ENCODE peak calls at places on chromosomes 16 and 17, in five cellular contexts. One of them, this sample, is unnamed.

GRCh38 chr16:11312718-11313492 is 31.8 kb upstream of the PRM1 start:
- DNase-seq in HepG2: peak
- DNase-seq in K562: peak
- DNase-seq in H1: no peak
- DNase-seq in GM12878: no peak
- DNase-seq in this sample: peak

GRCh38 chr17:45895304-45895968 is 1.1 kb downstream of the MAPT start:
- DNase-seq in H1: peak
- DNase-seq in HepG2: no peak
- DNase-seq in GM12878: no peak
- DNase-seq in K562: no peak
- DNase-seq in this sample: no peak

GRCh38 chr16:27242868-27243590 is 25.5 kb downstream of the NSMCE1 start:
- DNase-seq in K562: peak
- DNase-seq in GM12878: peak
- DNase-seq in HepG2: peak
- DNase-seq in H1: no peak
- DNase-seq in this sample: no peak

GRCh38 chr17:10618202-10618635 is 38.9 kb downstream of the MYH3 start:
- DNase-seq in H1: peak
- DNase-seq in GM12878: no peak
- DNase-seq in HepG2: peak
- DNase-seq in K562: peak
- DNase-seq in this sample: peak

GRCh38 chr17:1072551-1072961 is 75.6 kb downstream of the TIMM22 start:
- DNase-seq in GM12878: no peak
- DNase-seq in HepG2: no peak
- DNase-seq in H1: no peak
- DNase-seq in K562: no peak
- DNase-seq in this sample: no peak

GRCh38 chr17:73343168-73343634 is 31.4 kb upstream of the CDC42EP4 start:
- DNase-seq in GM12878: no peak
- DNase-seq in K562: peak
- DNase-seq in HepG2: no peak
- DNase-seq in H1: peak
- DNase-seq in this sample: no peak

GRCh38 chr17:56979091-56979480 is 1.2 kb downstream of the SCPEP1 start:
- DNase-seq in GM12878: no peak
- DNase-seq in HepG2: no peak
- DNase-seq in H1: no peak
- DNase-seq in K562: peak
- DNase-seq in this sample: no peak

GRCh38 chr17:7478276-7479138 is 924 bp downstream of the ZBTB4 start:
- DNase-seq in HepG2: no peak
- DNase-seq in K562: peak
- DNase-seq in H1: peak
- DNase-seq in GM12878: no peak
- DNase-seq in this sample: no peak

GRCh38 chr16:81902025-81902424 is 109.2 kb downstream of the SDR42E1 start:
- DNase-seq in H1: no peak
- DNase-seq in HepG2: peak
- DNase-seq in GM12878: no peak
- DNase-seq in K562: no peak
- DNase-seq in this sample: no peak

GRCh38 chr17:65092262-65092661 is 35.7 kb upstream of the GNA13 start:
- DNase-seq in K562: no peak
- DNase-seq in H1: no peak
- DNase-seq in HepG2: no peak
- DNase-seq in GM12878: no peak
- DNase-seq in this sample: no peak

GRCh38 chr17:79009397-79010303 is at the start of gene CANT1:
- DNase-seq in H1: peak
- DNase-seq in K562: peak
- DNase-seq in HepG2: peak
- DNase-seq in GM12878: peak
- DNase-seq in this sample: peak
- TF ChIP-seq SRF in H1: no peak
- TF ChIP-seq SRF in K562: no peak
- TF ChIP-seq SRF in HepG2: no peak
- TF ChIP-seq SRF in GM12878: no peak
- TF ChIP-seq SRF in this sample: no peak

GRCh38 chr17:60514053-60514452 is 12.0 kb downstream of the APPBP2 start:
- DNase-seq in K562: no peak
- DNase-seq in H1: peak
- DNase-seq in GM12878: no peak
- DNase-seq in HepG2: peak
- DNase-seq in this sample: no peak
- TF ChIP-seq SRF in K562: no peak
- TF ChIP-seq SRF in H1: no peak
- TF ChIP-seq SRF in GM12878: no peak
- TF ChIP-seq SRF in HepG2: no peak
- TF ChIP-seq SRF in this sample: no peak

DNA sequence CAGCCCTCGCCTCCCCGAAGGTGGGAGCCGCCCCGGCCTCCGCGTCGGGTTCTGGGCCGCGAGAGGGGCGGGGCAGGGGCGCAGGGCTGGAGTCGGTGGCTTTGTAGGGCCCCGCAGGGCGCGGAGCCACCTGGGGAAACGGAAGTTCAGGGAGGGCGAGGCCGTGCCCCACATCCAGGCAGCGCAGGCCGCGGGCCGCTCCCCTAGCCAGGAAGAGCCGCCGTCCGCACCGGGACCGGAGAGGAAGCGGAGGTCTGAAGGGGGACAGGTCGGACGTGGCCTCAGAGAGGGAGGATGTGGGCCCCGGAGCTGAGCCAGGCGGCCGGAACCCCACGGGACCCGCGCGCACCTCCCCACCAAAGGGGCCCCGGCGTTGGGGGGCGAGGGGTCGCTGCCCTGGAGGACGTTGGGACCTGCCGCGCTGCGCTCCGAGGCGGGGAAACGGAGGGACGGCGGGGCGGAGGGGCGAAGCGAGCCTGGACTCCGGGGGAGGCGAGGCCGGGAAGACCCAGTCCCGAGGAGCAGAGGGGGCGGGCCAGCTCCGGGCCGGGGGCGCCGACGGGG is 482 bp upstream of the SLC16A3 start:
- DNase-seq in K562: no peak
- DNase-seq in H1: peak
- DNase-seq in GM12878: no peak
- DNase-seq in HepG2: no peak
- DNase-seq in this sample: no peak
- TF ChIP-seq SRF in K562: no peak
- TF ChIP-seq SRF in H1: no peak
- TF ChIP-seq SRF in GM12878: no peak
- TF ChIP-seq SRF in HepG2: no peak
- TF ChIP-seq SRF in this sample: no peak

GRCh38 chr16:87233928-87234327 is 83.3 kb downstream of the C16orf95 start:
- DNase-seq in HepG2: peak
- DNase-seq in K562: peak
- DNase-seq in GM12878: no peak
- DNase-seq in H1: no peak
- DNase-seq in this sample: no peak
- TF ChIP-seq SRF in HepG2: no peak
- TF ChIP-seq SRF in K562: no peak
- TF ChIP-seq SRF in GM12878: no peak
- TF ChIP-seq SRF in H1: no peak
- TF ChIP-seq SRF in this sample: no peak

GRCh38 chr17:6084226-6085161 is 14.3 kb downstream of the WSCD1 start:
- DNase-seq in H1: no peak
- DNase-seq in GM12878: no peak
- DNase-seq in K562: no peak
- DNase-seq in HepG2: no peak
- DNase-seq in this sample: no peak

GRCh38 chr17:6080711-6081430 is 10.7 kb downstream of the WSCD1 start:
- DNase-seq in K562: no peak
- DNase-seq in HepG2: no peak
- DNase-seq in GM12878: no peak
- DNase-seq in H1: no peak
- DNase-seq in this sample: no peak

GRCh38 chr17:6079960-6080359 is 9.8 kb downstream of the WSCD1 start:
- DNase-seq in H1: no peak
- DNase-seq in K562: no peak
- DNase-seq in HepG2: no peak
- DNase-seq in GM12878: no peak
- DNase-seq in this sample: no peak

GRCh38 chr17:6079155-6079554 is 9.0 kb downstream of the WSCD1 start:
- DNase-seq in HepG2: no peak
- DNase-seq in K562: no peak
- DNase-seq in GM12878: no peak
- DNase-seq in H1: no peak
- DNase-seq in this sample: no peak

GRCh38 chr17:6082335-6082734 is 12.2 kb downstream of the WSCD1 start:
- DNase-seq in HepG2: no peak
- DNase-seq in GM12878: no peak
- DNase-seq in K562: no peak
- DNase-seq in H1: no peak
- DNase-seq in this sample: no peak
- TF ChIP-seq SRF in HepG2: no peak
- TF ChIP-seq SRF in GM12878: no peak
- TF ChIP-seq SRF in K562: no peak
- TF ChIP-seq SRF in H1: no peak
- TF ChIP-seq SRF in this sample: no peak

GRCh38 chr17:76382803-76383644 is 1.4 kb upstream of the SPHK1 start:
- DNase-seq in K562: peak
- DNase-seq in HepG2: peak
- DNase-seq in GM12878: no peak
- DNase-seq in H1: peak
- DNase-seq in this sample: no peak
- TF ChIP-seq SRF in K562: no peak
- TF ChIP-seq SRF in HepG2: no peak
- TF ChIP-seq SRF in GM12878: no peak
- TF ChIP-seq SRF in H1: no peak
- TF ChIP-seq SRF in this sample: no peak

DNA sequence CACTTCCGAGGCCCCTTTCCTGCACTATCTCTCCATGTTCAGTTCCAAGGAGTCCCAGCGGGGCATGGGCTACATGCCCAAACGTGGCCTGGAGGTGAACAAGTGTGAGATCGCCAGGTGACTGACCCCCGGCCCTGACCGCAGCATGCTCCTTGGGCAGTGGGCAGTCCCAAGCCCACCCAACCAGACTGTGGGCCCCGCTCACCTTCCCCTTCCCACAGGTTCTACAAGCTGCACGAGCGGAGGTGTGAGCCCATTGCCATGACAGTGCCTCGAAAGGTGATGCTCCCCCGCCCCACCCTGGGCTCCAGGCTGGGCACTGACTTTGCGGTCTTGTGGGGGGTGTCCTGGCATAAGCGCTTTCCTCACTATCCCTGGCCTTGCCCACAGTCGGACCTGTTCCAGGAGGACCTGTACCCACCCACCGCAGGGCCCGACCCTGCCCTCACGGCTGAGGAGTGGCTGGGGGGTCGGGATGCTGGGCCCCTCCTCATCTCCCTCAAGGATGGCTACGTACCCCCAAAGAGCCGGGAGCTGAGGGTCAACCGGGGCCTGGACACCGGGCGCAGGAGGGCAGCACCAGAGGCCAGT is 4.7 kb downstream of the CORO1A start:
- DNase-seq in GM12878: no peak
- DNase-seq in K562: no peak
- DNase-seq in H1: peak
- DNase-seq in HepG2: no peak
- DNase-seq in this sample: no peak
- TF ChIP-seq SRF in GM12878: no peak
- TF ChIP-seq SRF in K562: no peak
- TF ChIP-seq SRF in H1: no peak
- TF ChIP-seq SRF in HepG2: no peak
- TF ChIP-seq SRF in this sample: no peak

DNA sequence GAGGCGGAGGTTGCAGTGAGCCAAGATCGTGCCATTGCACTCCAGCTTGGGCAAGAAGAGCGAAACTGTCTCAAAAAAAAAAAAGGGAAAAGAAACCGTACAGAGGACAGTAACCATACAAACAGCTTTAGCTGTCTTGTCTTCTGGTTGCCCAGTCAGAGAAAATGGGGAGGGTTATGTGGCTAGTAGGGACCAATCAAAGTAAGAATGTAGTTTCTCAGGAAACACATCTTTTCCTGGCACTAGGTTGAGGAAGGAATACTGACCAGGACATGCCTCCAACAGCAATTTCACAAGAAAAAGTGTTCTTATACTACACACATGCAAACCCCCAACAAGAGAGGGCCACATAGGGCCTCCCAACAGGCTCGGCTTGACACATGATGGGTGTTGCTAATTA is 2.1 kb downstream of the MIF4GD start:
- DNase-seq in GM12878: no peak
- DNase-seq in K562: no peak
- DNase-seq in H1: no peak
- DNase-seq in HepG2: no peak
- DNase-seq in this sample: no peak
- TF ChIP-seq SRF in GM12878: no peak
- TF ChIP-seq SRF in K562: no peak
- TF ChIP-seq SRF in H1: no peak
- TF ChIP-seq SRF in HepG2: no peak
- TF ChIP-seq SRF in this sample: no peak